ENCODE peak calls at places on chromosome 2, in six cellular contexts. P is heart left ventricle, Q is suprapubic skin, C is body of pancreas, S is prostate gland, A is HCT116. W is an unnamed sample. For H3K4me1, the result is how much of the 10 kb centered on the place peaks cover.

GRCh38 chr2:140273396-140273795 is 1493.2 kb upstream of the NXPH2 start:
- DNase-seq in S (no peak), A (no peak), C (no peak), P (no peak), Q (no peak), W (no peak)

GRCh38 chr2:163877316-163877715 is 141.5 kb upstream of the FIGN start:
- DNase-seq in P (no peak), C (no peak), Q (no peak), S (no peak), A (no peak), W (no peak)

GRCh38 chr2:37614061-37614802 is 57.2 kb downstream of the CDC42EP3 start:
- DNase-seq in S (no peak), C (peak), A (no peak), P (no peak), Q (no peak), W (no peak)

GRCh38 chr2:12935226-12935625 is 218.5 kb downstream of the TRIB2 start:
- DNase-seq in C (no peak), P (no peak), S (no peak), A (no peak), Q (no peak), W (no peak)

GRCh38 chr2:101704046-101704466 is 6.5 kb downstream of the MAP4K4 start:
- DNase-seq in C (peak), S (no peak), A (no peak), Q (no peak), P (peak), W (peak)

GRCh38 chr2:9473308-9473984 is 905 bp upstream of the IAH1 start:
- DNase-seq in S (no peak), Q (no peak), C (peak), A (no peak), P (no peak), W (no peak)

GRCh38 chr2:69298862-69299261 is 88.2 kb downstream of the GFPT1 start:
- DNase-seq in S (no peak), C (no peak), Q (no peak), P (no peak), A (no peak), W (no peak)

GRCh38 chr2:42962521-42962953 is 170.2 kb upstream of the HAAO start:
- DNase-seq in Q (no peak), S (no peak), P (peak), C (no peak), A (no peak), W (peak)

GRCh38 chr2:151760139-151760650 is 25.9 kb upstream of the NEB start:
- DNase-seq in Q (no peak), S (no peak), A (no peak), C (no peak), P (no peak), W (no peak)

GRCh38 chr2:174344716-174345472 is 10.1 kb downstream of the SP9 start:
- DNase-seq in S (no peak), A (peak), P (no peak), C (no peak), Q (no peak), W (peak)

GRCh38 chr2:70029814-70030409 is 57.4 kb upstream of the PCBP1 start:
- DNase-seq in A (no peak), Q (no peak), S (no peak), P (peak), C (peak), W (no peak)

GRCh38 chr2:239319261-239319661 is 81.6 kb downstream of the HDAC4 start:
- DNase-seq in P (no peak), Q (peak), C (peak), A (no peak), S (no peak), W (no peak)

GRCh38 chr2:74364533-74365505 is 15.3 kb downstream of the DCTN1 start:
- DNase-seq in S (no peak), P (no peak), A (no peak), Q (no peak), C (no peak), W (no peak)

GRCh38 chr2:85248741-85249524 is 78.9 kb downstream of the TGOLN2 start:
- DNase-seq in P (no peak), C (peak), Q (no peak), A (peak), S (peak), W (no peak)

GRCh38 chr2:51620830-51621229 is 588.9 kb upstream of the NRXN1 start:
- DNase-seq in S (no peak), Q (no peak), A (no peak), C (no peak), P (no peak), W (no peak)

GRCh38 chr2:186484062-186484735 is 1.9 kb upstream of the ZC3H15 start:
- DNase-seq in Q (no peak), P (no peak), C (no peak), A (no peak), S (no peak), W (no peak)

GRCh38 chr2:186485871-186486650 is at the start of gene ZC3H15:
- DNase-seq in P (peak), C (peak), S (peak), Q (peak), A (peak), W (peak)

GRCh38 chr2:186480991-186481390 is 5.1 kb upstream of the ZC3H15 start:
- DNase-seq in C (no peak), Q (no peak), A (no peak), P (no peak), S (no peak), W (no peak)

GRCh38 chr2:186485576-186485870 is 537 bp upstream of the ZC3H15 start:
- DNase-seq in S (no peak), C (no peak), Q (no peak), A (no peak), P (no peak), W (no peak)

DNA sequence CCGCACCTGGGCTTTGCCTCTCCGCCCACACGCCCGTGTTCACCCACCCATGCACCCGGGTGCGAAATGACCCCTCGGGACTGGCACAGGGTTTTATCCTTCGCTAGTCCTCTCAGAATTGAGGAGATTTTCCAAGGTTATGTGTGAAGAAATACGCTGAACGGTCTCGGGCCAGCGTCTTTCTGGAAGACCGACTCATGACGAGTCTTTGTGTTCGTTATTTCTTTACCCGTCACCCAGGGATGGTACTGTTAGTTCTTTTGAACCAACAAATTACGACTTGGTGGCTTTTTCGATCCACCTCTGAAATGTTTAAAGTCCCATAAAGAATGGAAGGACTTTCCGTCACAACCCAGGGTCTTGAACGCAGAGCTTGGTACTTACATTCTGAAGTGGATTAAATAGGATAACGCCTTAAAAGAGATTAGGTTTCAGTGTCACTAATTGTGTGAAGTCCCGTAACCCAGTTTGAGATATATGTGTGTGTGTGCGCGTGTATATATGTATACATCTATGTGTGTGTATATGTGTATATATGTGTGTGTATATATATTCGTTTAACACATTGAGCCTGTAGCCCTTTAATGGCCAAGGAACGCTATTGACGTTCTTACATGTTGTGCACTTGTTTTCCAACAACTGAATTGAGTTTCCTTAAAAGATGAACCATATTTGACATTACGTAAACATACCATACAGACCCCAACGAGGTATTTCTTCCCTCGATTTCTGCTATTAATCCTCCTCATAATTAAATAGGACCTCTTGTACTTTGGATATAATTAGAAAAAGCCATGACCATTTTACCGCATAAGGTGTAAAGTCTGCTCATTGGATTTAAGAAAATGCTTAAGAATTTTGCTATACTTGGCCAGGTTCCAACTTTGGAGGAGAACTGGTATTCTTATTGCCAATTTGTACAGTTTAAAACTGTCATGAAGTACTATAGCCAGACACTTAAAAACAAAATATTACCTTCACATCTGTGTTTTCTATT is 889 bp downstream of the ZC3H15 start:
- DNase-seq in Q (no peak), S (no peak), A (no peak), P (no peak), C (no peak), W (peak)
- H3K4me1 ChIP-seq in Q (half or more), S (under half), A (under half), P (under half), C (half or more), W (half or more)

GRCh38 chr2:231684314-231685223 is 23.8 kb upstream of the PTMA start:
- DNase-seq in C (peak), P (peak), S (no peak), Q (no peak), A (no peak), W (peak)

GRCh38 chr2:231683907-231684306 is 24.4 kb upstream of the PTMA start:
- DNase-seq in Q (no peak), S (no peak), A (no peak), C (no peak), P (no peak), W (peak)

GRCh38 chr2:231687133-231687852 is 21.0 kb upstream of the PTMA start:
- DNase-seq in P (peak), Q (no peak), S (no peak), A (no peak), C (peak), W (peak)

GRCh38 chr2:231686192-231687100 is 21.9 kb upstream of the PTMA start:
- DNase-seq in P (no peak), Q (no peak), S (no peak), C (no peak), A (no peak), W (no peak)

GRCh38 chr2:231685349-231686191 is 22.8 kb upstream of the PTMA start:
- DNase-seq in A (no peak), Q (no peak), P (no peak), C (no peak), S (no peak), W (peak)
- H3K4me1 ChIP-seq in A (under half), Q (under half), P (under half), C (under half), S (under half), W (half or more)

DNA sequence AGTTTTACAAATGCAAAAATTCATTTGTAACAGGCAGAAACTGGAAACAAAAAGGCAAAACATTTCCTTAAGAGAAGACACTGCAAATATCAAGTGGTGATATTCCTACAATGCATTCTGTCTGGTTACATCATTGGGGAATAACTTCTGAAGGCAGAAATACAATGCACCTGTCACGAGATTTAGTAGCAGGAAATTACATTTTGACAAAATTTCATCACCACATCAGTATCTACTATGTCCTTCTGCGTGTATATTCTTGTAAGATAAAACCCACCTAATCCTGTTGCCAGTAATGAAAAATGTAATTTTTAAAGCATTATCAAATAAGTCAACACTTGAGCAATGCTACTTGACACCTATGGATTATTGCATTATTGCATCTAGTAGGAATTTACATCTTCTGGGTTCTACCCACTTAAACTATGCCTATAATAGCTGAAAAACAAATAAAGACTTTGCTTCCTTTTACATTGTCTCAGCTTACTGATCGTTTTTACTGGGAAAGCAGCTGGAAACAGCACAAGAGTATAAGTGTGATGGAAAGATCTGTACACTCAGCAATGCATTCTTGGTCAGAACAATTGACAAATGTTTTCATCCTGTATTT is 59.5 kb downstream of the IRS1 start:
- DNase-seq in S (no peak), P (no peak), C (no peak), Q (no peak), A (no peak), W (no peak)
- H3K4me1 ChIP-seq in S (under half), P (under half), C (under half), Q (under half), A (under half), W (under half)

GRCh38 chr2:217872319-217872718 is 130.5 kb downstream of the TNS1 start:
- DNase-seq in P (no peak), Q (no peak), A (no peak), C (no peak), S (no peak), W (no peak)

GRCh38 chr2:217870528-217871011 is 132.2 kb downstream of the TNS1 start:
- DNase-seq in A (no peak), Q (no peak), C (no peak), S (no peak), P (no peak), W (no peak)

GRCh38 chr2:217866457-217866856 is 136.3 kb downstream of the TNS1 start:
- DNase-seq in C (no peak), P (no peak), Q (peak), S (no peak), A (no peak), W (no peak)

GRCh38 chr2:217868265-217868892 is 134.4 kb downstream of the TNS1 start:
- DNase-seq in C (no peak), Q (no peak), A (no peak), P (no peak), S (no peak), W (no peak)

GRCh38 chr2:217868911-217869334 is 133.9 kb downstream of the TNS1 start:
- DNase-seq in Q (no peak), A (no peak), P (no peak), C (no peak), S (no peak), W (no peak)
- H3K4me1 ChIP-seq in Q (under half), A (under half), P (under half), C (under half), S (under half), W (under half)

GRCh38 chr2:138238908-138239307 is 262.7 kb upstream of the SPOPL start:
- DNase-seq in P (no peak), S (no peak), A (no peak), Q (no peak), C (no peak), W (no peak)
- H3K4me1 ChIP-seq in P (under half), S (under half), A (under half), Q (under half), C (under half), W (under half)

GRCh38 chr2:147879846-147880245 is 35.0 kb downstream of the ACVR2A start:
- DNase-seq in S (no peak), P (no peak), Q (no peak), C (no peak), A (no peak), W (no peak)
- H3K4me1 ChIP-seq in S (under half), P (under half), Q (under half), C (under half), A (under half), W (under half)

DNA sequence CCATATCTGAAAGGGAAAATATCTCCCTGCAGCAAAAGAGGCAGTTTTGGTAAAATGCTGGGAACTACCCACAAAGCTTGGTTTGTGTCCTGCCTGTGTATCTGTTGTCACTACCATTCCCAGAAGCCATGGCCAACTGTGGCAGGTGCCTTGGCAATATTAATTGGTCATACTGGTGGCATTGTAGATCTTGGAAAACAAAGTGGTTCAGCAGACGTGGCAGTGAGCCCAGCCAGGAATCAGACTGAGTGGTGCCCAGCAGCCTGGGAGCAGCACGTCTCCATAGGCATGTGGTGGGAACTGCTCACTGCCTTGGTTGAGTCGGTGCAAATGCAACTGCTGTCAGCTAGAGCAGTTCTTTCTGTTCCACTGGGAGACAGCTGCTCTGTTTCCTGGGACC is 131.7 kb downstream of the EVA1A start:
- DNase-seq in A (no peak), S (no peak), P (peak), Q (no peak), C (peak), W (no peak)
- H3K4me1 ChIP-seq in A (under half), S (under half), P (under half), Q (under half), C (under half), W (half or more)

DNA sequence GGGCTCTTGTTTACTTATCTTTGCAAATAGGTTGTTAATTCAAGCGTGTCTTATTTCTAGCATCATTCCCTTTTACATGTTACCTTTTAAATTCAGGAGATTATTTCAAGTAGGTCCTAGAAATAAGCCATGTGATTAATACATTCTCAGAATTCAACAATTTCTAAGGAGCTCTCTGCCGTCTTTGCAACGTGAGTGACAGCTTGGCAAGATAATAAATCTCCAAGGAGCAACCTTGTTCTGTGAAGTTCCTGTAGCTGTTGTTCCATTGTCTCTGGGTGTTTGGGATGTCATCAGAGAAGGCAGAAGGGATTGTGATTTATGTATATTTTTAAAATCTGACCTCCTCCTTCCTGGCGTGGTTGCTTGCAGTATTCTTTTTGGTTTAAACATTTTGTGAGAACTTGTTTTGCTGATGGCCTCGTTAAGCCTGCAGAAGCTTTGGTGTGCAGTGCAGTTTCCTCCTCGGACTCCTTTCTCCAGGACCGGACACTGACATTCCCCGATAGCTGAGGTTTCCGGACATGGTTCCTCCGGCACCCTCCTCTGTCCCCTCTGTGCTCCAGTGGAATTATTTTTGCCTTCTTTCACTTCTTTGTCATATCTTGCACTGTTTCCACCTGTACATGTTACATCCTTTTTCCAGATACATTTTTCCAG is 33.6 kb downstream of the RAMP1 start:
- DNase-seq in C (no peak), P (peak), Q (no peak), A (no peak), S (no peak), W (no peak)
- H3K4me1 ChIP-seq in C (half or more), P (under half), Q (under half), A (under half), S (under half), W (under half)

GRCh38 chr2:97713296-97714083 is at the start of gene ZAP70:
- DNase-seq in C (no peak), Q (peak), P (no peak), A (no peak), S (no peak), W (peak)

GRCh38 chr2:97714950-97715652 is 1.7 kb downstream of the ZAP70 start:
- DNase-seq in Q (peak), S (no peak), C (no peak), P (no peak), A (no peak), W (no peak)

GRCh38 chr2:97711394-97711711 is 2.0 kb upstream of the ZAP70 start:
- DNase-seq in P (no peak), S (no peak), C (no peak), Q (no peak), A (no peak), W (no peak)

GRCh38 chr2:97714084-97714949 is 941 bp downstream of the ZAP70 start:
- DNase-seq in C (no peak), Q (peak), A (no peak), S (no peak), P (no peak), W (peak)

GRCh38 chr2:97712693-97713295 is 582 bp upstream of the ZAP70 start:
- DNase-seq in S (no peak), P (no peak), A (no peak), Q (peak), C (peak), W (peak)
- H3K4me1 ChIP-seq in S (under half), P (under half), A (under half), Q (under half), C (under half), W (under half)

GRCh38 chr2:170817999-170818293 is 1.3 kb downstream of the GAD1 start:
- DNase-seq in C (no peak), A (no peak), S (no peak), Q (no peak), P (no peak), W (no peak)
- H3K4me1 ChIP-seq in C (half or more), A (under half), S (under half), Q (half or more), P (under half), W (under half)

W was measured in OCI-LY7.